ENCODE peak calls at places on chromosomes 12 and 14, in six cellular contexts. One of them, this sample, is unnamed.
A peak's percentile ranks its signal among the peaks of the same experiment; 100 is the strongest.

GRCh38 chr14:92575061-92575772 is 61.6 kb downstream of the RIN3 start:
- DNase-seq in choroid plexus epithelial cell: no peak
- DNase-seq in breast epithelium: no peak
- DNase-seq in sigmoid colon: no peak
- DNase-seq in GM12865: no peak
- DNase-seq in PC-3: no peak
- DNase-seq in this sample: no peak

GRCh38 chr14:89417469-89418225 is 614 bp upstream of the FOXN3 start:
- DNase-seq in GM12865: peak; percentile 89
- DNase-seq in PC-3: peak; percentile 80
- DNase-seq in breast epithelium: peak; percentile 58
- DNase-seq in sigmoid colon: peak; percentile 81
- DNase-seq in choroid plexus epithelial cell: peak; percentile 60
- DNase-seq in this sample: no peak

GRCh38 chr12:110934093-110934852 is 13.9 kb upstream of the MYL2 start:
- DNase-seq in sigmoid colon: no peak
- DNase-seq in choroid plexus epithelial cell: no peak
- DNase-seq in breast epithelium: peak; percentile 51
- DNase-seq in GM12865: no peak
- DNase-seq in PC-3: peak; percentile 90
- DNase-seq in this sample: no peak

GRCh38 chr12:79083181-79083580 is 218.6 kb downstream of the SYT1 start:
- DNase-seq in choroid plexus epithelial cell: peak; percentile 5
- DNase-seq in breast epithelium: no peak
- DNase-seq in PC-3: peak; percentile 30
- DNase-seq in GM12865: no peak
- DNase-seq in sigmoid colon: no peak
- DNase-seq in this sample: no peak

GRCh38 chr12:124097681-124098080 is 124.7 kb downstream of the ZNF664 start:
- DNase-seq in PC-3: no peak
- DNase-seq in choroid plexus epithelial cell: peak; percentile 10
- DNase-seq in sigmoid colon: no peak
- DNase-seq in breast epithelium: peak; percentile 33
- DNase-seq in GM12865: no peak
- DNase-seq in this sample: no peak

GRCh38 chr12:124720019-124720686 is 143.5 kb downstream of the SCARB1 start:
- DNase-seq in PC-3: peak; percentile 76
- DNase-seq in GM12865: no peak
- DNase-seq in breast epithelium: peak; percentile 72
- DNase-seq in choroid plexus epithelial cell: peak; percentile 71
- DNase-seq in sigmoid colon: no peak
- DNase-seq in this sample: no peak

GRCh38 chr14:55913324-55914035 is 204.7 kb upstream of the PELI2 start:
- DNase-seq in PC-3: no peak
- DNase-seq in choroid plexus epithelial cell: peak; percentile 51
- DNase-seq in breast epithelium: no peak
- DNase-seq in sigmoid colon: no peak
- DNase-seq in GM12865: no peak
- DNase-seq in this sample: no peak

GRCh38 chr12:57611116-57611809 is at the start of gene ARHGEF25:
- DNase-seq in breast epithelium: peak; percentile 56
- DNase-seq in choroid plexus epithelial cell: peak; percentile 55
- DNase-seq in GM12865: no peak
- DNase-seq in PC-3: peak; percentile 35
- DNase-seq in sigmoid colon: peak; percentile 93
- DNase-seq in this sample: no peak

GRCh38 chr14:67562025-67562775 is 29.1 kb downstream of the PLEKHH1 start:
- DNase-seq in sigmoid colon: peak; percentile 26
- DNase-seq in choroid plexus epithelial cell: no peak
- DNase-seq in PC-3: no peak
- DNase-seq in breast epithelium: no peak
- DNase-seq in GM12865: no peak
- DNase-seq in this sample: no peak

GRCh38 chr12:94209240-94209639 is 60.9 kb downstream of the PLXNC1 start:
- DNase-seq in breast epithelium: no peak
- DNase-seq in GM12865: no peak
- DNase-seq in sigmoid colon: no peak
- DNase-seq in choroid plexus epithelial cell: no peak
- DNase-seq in PC-3: no peak
- DNase-seq in this sample: no peak

DNA sequence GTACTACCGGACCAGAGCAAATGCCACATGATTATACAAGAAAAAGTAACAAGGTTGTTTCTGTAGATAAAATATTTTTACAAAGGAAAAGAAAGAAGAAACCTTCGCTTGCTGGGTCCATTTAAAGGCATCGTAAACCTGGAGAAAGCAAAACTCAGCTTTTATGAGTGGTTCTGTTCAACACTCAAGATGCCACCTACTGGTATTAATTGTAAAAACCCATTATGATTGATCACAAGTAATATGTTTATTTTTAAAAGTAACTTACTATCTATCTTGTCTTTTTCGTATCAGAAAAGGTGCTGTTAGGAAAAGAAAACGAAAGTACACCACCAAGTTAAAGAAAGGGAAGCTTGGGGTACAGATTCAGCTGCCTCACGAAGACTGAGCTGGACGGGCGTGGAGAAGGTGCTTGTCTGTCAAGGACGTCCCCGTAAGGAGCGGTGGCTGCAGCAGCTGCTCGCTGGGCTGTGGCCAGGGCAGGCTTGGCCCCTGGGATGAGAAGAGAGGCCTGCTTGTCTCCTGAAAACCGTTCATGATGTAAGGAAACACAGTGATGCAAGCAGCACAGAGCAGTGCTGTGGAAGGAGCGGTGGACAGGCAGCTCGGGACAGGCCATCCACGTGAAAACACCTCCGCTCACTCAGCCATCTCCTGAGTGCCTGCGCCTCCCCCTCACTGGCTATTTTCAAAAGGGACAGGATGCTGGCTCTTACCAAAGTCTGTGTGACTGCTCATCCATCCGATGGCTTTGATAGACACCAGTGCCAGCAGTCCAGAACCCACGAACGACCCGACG is 25.0 kb downstream of the SLC15A4 start:
- DNase-seq in choroid plexus epithelial cell: peak; percentile 36
- DNase-seq in GM12865: peak; percentile 68
- DNase-seq in PC-3: peak; percentile 10
- DNase-seq in sigmoid colon: peak; percentile 60
- DNase-seq in breast epithelium: no peak
- DNase-seq in this sample: no peak
- TF ChIP-seq CTCF in choroid plexus epithelial cell: peak; percentile 31
- TF ChIP-seq CTCF in GM12865: peak; percentile 13
- TF ChIP-seq CTCF in PC-3: peak; percentile 57
- TF ChIP-seq CTCF in sigmoid colon: no peak
- TF ChIP-seq CTCF in breast epithelium: no peak
- TF ChIP-seq CTCF in this sample: peak; percentile 21

GRCh38 chr12:132162508-132163031 is 18.3 kb downstream of the NOC4L start:
- DNase-seq in PC-3: peak; percentile 48
- DNase-seq in choroid plexus epithelial cell: peak; percentile 86
- DNase-seq in GM12865: no peak
- DNase-seq in sigmoid colon: no peak
- DNase-seq in breast epithelium: no peak
- DNase-seq in this sample: no peak

GRCh38 chr12:132165584-132165983 is 21.3 kb downstream of the NOC4L start:
- DNase-seq in sigmoid colon: no peak
- DNase-seq in GM12865: no peak
- DNase-seq in choroid plexus epithelial cell: no peak
- DNase-seq in PC-3: no peak
- DNase-seq in breast epithelium: no peak
- DNase-seq in this sample: no peak

GRCh38 chr12:132164426-132164825 is 20.2 kb downstream of the NOC4L start:
- DNase-seq in breast epithelium: no peak
- DNase-seq in choroid plexus epithelial cell: no peak
- DNase-seq in PC-3: no peak
- DNase-seq in GM12865: no peak
- DNase-seq in sigmoid colon: no peak
- DNase-seq in this sample: no peak

GRCh38 chr12:132163041-132163910 is 19.0 kb downstream of the NOC4L start:
- DNase-seq in sigmoid colon: no peak
- DNase-seq in breast epithelium: no peak
- DNase-seq in choroid plexus epithelial cell: no peak
- DNase-seq in GM12865: no peak
- DNase-seq in PC-3: peak; percentile 37
- DNase-seq in this sample: no peak

DNA sequence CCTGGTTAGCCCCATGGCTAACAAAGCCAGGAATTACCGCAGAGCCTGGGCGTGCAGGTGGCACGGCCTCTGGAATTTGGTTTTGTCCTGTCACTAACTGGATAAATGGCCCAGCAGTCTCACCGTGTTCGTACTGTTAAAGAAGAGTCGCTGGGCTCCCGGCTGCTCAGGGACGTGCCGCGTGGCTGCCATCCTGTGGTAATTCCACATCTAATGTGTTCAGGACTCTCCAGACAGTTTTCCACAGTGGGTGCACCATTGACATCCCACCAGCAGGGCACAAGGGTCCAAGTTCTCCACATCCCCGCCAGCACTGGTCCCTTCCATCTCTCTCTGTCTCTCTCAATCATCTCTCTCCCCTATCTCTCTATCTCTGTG is 19.6 kb downstream of the NOC4L start:
- DNase-seq in breast epithelium: no peak
- DNase-seq in PC-3: no peak
- DNase-seq in GM12865: no peak
- DNase-seq in choroid plexus epithelial cell: no peak
- DNase-seq in sigmoid colon: no peak
- DNase-seq in this sample: no peak
- TF ChIP-seq CTCF in breast epithelium: no peak
- TF ChIP-seq CTCF in PC-3: peak; percentile 33
- TF ChIP-seq CTCF in GM12865: no peak
- TF ChIP-seq CTCF in choroid plexus epithelial cell: peak; percentile 28
- TF ChIP-seq CTCF in sigmoid colon: no peak
- TF ChIP-seq CTCF in this sample: no peak

GRCh38 chr14:75299064-75299463 is 20.4 kb downstream of the FOS start:
- DNase-seq in breast epithelium: peak; percentile 32
- DNase-seq in GM12865: no peak
- DNase-seq in sigmoid colon: peak; percentile 88
- DNase-seq in choroid plexus epithelial cell: peak; percentile 75
- DNase-seq in PC-3: no peak
- DNase-seq in this sample: no peak

GRCh38 chr14:75295491-75296338 is 17.1 kb downstream of the FOS start:
- DNase-seq in GM12865: peak; percentile 81
- DNase-seq in choroid plexus epithelial cell: peak; percentile 85
- DNase-seq in breast epithelium: peak; percentile 81
- DNase-seq in sigmoid colon: peak; percentile 93
- DNase-seq in PC-3: peak; percentile 74
- DNase-seq in this sample: peak; percentile 92

GRCh38 chr14:75299576-75299975 is 20.9 kb downstream of the FOS start:
- DNase-seq in choroid plexus epithelial cell: no peak
- DNase-seq in breast epithelium: no peak
- DNase-seq in PC-3: no peak
- DNase-seq in sigmoid colon: no peak
- DNase-seq in GM12865: no peak
- DNase-seq in this sample: no peak

GRCh38 chr14:75298187-75298985 is 19.8 kb downstream of the FOS start:
- DNase-seq in sigmoid colon: peak; percentile 88
- DNase-seq in breast epithelium: peak; percentile 48
- DNase-seq in GM12865: no peak
- DNase-seq in choroid plexus epithelial cell: no peak
- DNase-seq in PC-3: no peak
- DNase-seq in this sample: no peak

GRCh38 chr14:75297417-75298040 is 18.9 kb downstream of the FOS start:
- DNase-seq in GM12865: no peak
- DNase-seq in choroid plexus epithelial cell: no peak
- DNase-seq in PC-3: no peak
- DNase-seq in sigmoid colon: peak; percentile 67
- DNase-seq in breast epithelium: no peak
- DNase-seq in this sample: no peak
- TF ChIP-seq CTCF in GM12865: no peak
- TF ChIP-seq CTCF in choroid plexus epithelial cell: no peak
- TF ChIP-seq CTCF in PC-3: no peak
- TF ChIP-seq CTCF in sigmoid colon: no peak
- TF ChIP-seq CTCF in breast epithelium: no peak
- TF ChIP-seq CTCF in this sample: no peak

DNA sequence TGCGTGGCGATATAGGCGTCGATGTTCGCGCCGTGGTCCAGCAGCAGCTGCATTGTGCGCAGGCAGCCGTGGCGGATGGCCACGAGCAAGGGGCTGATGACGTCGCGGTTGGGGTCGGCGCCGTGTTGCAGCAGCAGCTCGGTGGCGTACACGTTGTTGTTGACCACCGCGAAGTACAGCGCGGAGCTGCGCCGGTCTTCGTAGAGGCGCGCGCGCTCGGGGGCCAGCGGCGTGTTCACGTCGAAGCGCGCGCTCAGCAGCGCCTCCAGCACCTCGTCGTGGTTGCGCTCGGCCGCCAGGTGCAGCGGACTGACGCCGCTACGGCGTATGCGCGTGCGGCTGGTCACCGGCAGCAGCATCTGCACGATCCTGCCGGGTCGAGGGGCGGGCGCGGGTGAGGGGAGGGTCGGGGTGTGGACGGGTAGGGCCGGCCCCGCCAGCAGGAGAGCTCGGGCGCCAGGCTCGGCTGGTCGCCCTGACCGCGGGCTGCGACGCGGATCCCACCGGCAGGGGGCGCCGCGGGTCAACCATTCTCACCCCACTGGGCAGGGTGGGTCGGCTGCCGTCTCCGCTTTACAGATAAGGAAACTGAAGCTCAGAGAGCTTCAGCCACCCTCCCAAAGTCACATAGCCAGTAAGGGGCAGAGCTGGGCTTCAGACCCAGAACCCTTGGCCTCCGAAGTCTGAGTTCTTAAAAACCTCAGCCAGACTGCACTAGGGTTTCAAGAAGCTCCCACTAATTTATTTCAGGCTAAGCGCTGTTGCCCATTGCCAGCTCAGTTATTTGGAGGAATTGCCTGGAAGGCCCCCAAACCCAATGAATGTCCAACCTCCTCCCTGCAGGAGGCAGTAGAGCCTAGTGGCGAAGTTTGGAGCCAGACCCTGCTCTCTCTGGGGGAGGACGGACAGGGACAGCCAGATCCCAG is 12.4 kb downstream of the FAM181A start:
- DNase-seq in GM12865: peak; percentile 91
- DNase-seq in sigmoid colon: peak; percentile 91
- DNase-seq in choroid plexus epithelial cell: peak; percentile 74
- DNase-seq in breast epithelium: peak; percentile 59
- DNase-seq in PC-3: peak; percentile 67
- DNase-seq in this sample: peak; percentile 91
- TF ChIP-seq CTCF in GM12865: peak; percentile 82
- TF ChIP-seq CTCF in sigmoid colon: peak; percentile 82
- TF ChIP-seq CTCF in choroid plexus epithelial cell: peak; percentile 64
- TF ChIP-seq CTCF in breast epithelium: peak; percentile 69
- TF ChIP-seq CTCF in PC-3: peak; percentile 78
- TF ChIP-seq CTCF in this sample: peak; percentile 94

GRCh38 chr14:50616275-50616674 is 51.8 kb downstream of the SAV1 start:
- DNase-seq in sigmoid colon: no peak
- DNase-seq in PC-3: no peak
- DNase-seq in GM12865: no peak
- DNase-seq in breast epithelium: no peak
- DNase-seq in choroid plexus epithelial cell: no peak
- DNase-seq in this sample: no peak
- TF ChIP-seq CTCF in sigmoid colon: no peak
- TF ChIP-seq CTCF in PC-3: no peak
- TF ChIP-seq CTCF in GM12865: no peak
- TF ChIP-seq CTCF in breast epithelium: no peak
- TF ChIP-seq CTCF in choroid plexus epithelial cell: no peak
- TF ChIP-seq CTCF in this sample: no peak

GRCh38 chr14:70976591-70976990 is 69.3 kb downstream of the PCNX1 start:
- DNase-seq in breast epithelium: no peak
- DNase-seq in PC-3: no peak
- DNase-seq in choroid plexus epithelial cell: no peak
- DNase-seq in sigmoid colon: no peak
- DNase-seq in GM12865: no peak
- DNase-seq in this sample: no peak
- TF ChIP-seq CTCF in breast epithelium: no peak
- TF ChIP-seq CTCF in PC-3: no peak
- TF ChIP-seq CTCF in choroid plexus epithelial cell: no peak
- TF ChIP-seq CTCF in sigmoid colon: no peak
- TF ChIP-seq CTCF in GM12865: no peak
- TF ChIP-seq CTCF in this sample: no peak

GRCh38 chr12:6960291-6961277 is 9.4 kb downstream of the PTPN6 start:
- DNase-seq in breast epithelium: no peak
- DNase-seq in choroid plexus epithelial cell: peak; percentile 79
- DNase-seq in PC-3: no peak
- DNase-seq in GM12865: peak; percentile 86
- DNase-seq in sigmoid colon: peak; percentile 70
- DNase-seq in this sample: no peak
- TF ChIP-seq CTCF in breast epithelium: no peak
- TF ChIP-seq CTCF in choroid plexus epithelial cell: peak; percentile 62
- TF ChIP-seq CTCF in PC-3: no peak
- TF ChIP-seq CTCF in GM12865: peak; percentile 44
- TF ChIP-seq CTCF in sigmoid colon: no peak
- TF ChIP-seq CTCF in this sample: no peak

This sample was measured in osteocyte.